ENCODE peak calls at places on chromosomes 2 and 18, in nine cellular contexts. L is RKO; F is HT1080; S is stimulated activated CD4-positive, alpha-beta T cell treated with anti-CD3 and anti-CD28 coated beads, TNF-alpha, amount 100 ng/mL, for 4 hours; T is GM19239; G is activated T-cell treated with anti-CD3 and anti-CD28 coated beads for 1 hour; Z is posterior cingulate gyrus; J is right lobe of liver; X is T-cell. V is an unnamed sample.

GRCh38 chr18:49565656-49566055 is 3.8 kb downstream of the LIPG start:
- DNase-seq in L (no peak), F (no peak), S (no peak), T (no peak), G (no peak), Z (peak; percentile 37), J (peak; percentile 65), X (no peak), V (no peak)

GRCh38 chr18:62523631-62524442 is 1.0 kb downstream of the ZCCHC2 start:
- DNase-seq in L (peak; percentile 56), F (peak; percentile 38), S (peak; percentile 18), T (no peak), G (peak; percentile 35), Z (peak; percentile 16), J (peak; percentile 56), X (peak; percentile 14), V (peak; percentile 60)

GRCh38 chr2:109125595-109126500 is 3.2 kb upstream of the SH3RF3 start:
- DNase-seq in L (peak; percentile 72), F (peak; percentile 89), S (no peak), T (no peak), G (no peak), Z (no peak), J (no peak), X (no peak), V (no peak)

GRCh38 chr2:86368181-86368824 is 30.9 kb upstream of the REEP1 start:
- DNase-seq in L (peak; percentile 22), F (peak; percentile 61), S (peak; percentile 14), T (peak; percentile 40), G (peak; percentile 22), Z (peak; percentile 17), J (peak; percentile 40), X (no peak), V (no peak)

GRCh38 chr2:209977386-209978239 is 24.8 kb upstream of the RPE start:
- DNase-seq in L (peak; percentile 58), F (peak; percentile 27), S (no peak), T (no peak), G (no peak), Z (no peak), J (no peak), X (no peak), V (no peak)

GRCh38 chr2:24122-24521 is 22.2 kb downstream of the FAM110C start:
- DNase-seq in L (no peak), F (no peak), S (no peak), T (no peak), G (no peak), Z (no peak), J (no peak), X (no peak), V (no peak)

GRCh38 chr2:179243046-179243445 is 21.6 kb downstream of the SESTD1 start:
- DNase-seq in L (no peak), F (no peak), S (no peak), T (no peak), G (no peak), Z (no peak), J (no peak), X (no peak), V (no peak)

GRCh38 chr18:56702946-56703345 is 51.8 kb downstream of the WDR7 start:
- DNase-seq in L (peak; percentile 59), F (peak; percentile 15), S (peak; percentile 5), T (peak; percentile 9), G (no peak), Z (no peak), J (no peak), X (no peak), V (no peak)

GRCh38 chr2:231015462-231015861 is 19.5 kb downstream of the SPATA3 start:
- DNase-seq in L (no peak), F (no peak), S (no peak), T (no peak), G (no peak), Z (peak; percentile 40), J (no peak), X (no peak), V (no peak)

GRCh38 chr2:149488719-149489440 is 98.7 kb downstream of the MMADHC start:
- DNase-seq in L (no peak), F (no peak), S (no peak), T (no peak), G (no peak), Z (no peak), J (no peak), X (no peak), V (no peak)

GRCh38 chr2:188322569-188323531 is 31.2 kb downstream of the GULP1 start:
- DNase-seq in L (no peak), F (no peak), S (no peak), T (no peak), G (no peak), Z (no peak), J (no peak), X (no peak), V (no peak)

GRCh38 chr2:230930928-230931555 is 6.0 kb upstream of the GPR55 start:
- DNase-seq in L (no peak), F (no peak), S (no peak), T (no peak), G (no peak), Z (no peak), J (no peak), X (no peak), V (no peak)

GRCh38 chr2:64846175-64846574 is 143.0 kb upstream of the SLC1A4 start:
- DNase-seq in L (no peak), F (no peak), S (no peak), T (no peak), G (no peak), Z (no peak), J (no peak), X (no peak), V (no peak)

GRCh38 chr2:23617167-23617787 is 232.3 kb downstream of the KLHL29 start:
- DNase-seq in L (no peak), F (no peak), S (no peak), T (no peak), G (no peak), Z (peak; percentile 56), J (no peak), X (no peak), V (no peak)

GRCh38 chr2:52918551-52918950 is 849.1 kb upstream of the CHAC2 start:
- DNase-seq in L (no peak), F (peak; percentile 65), S (no peak), T (no peak), G (no peak), Z (no peak), J (no peak), X (no peak), V (no peak)

GRCh38 chr2:47727956-47728355 is 55.0 kb upstream of the MSH6 start:
- DNase-seq in L (no peak), F (no peak), S (no peak), T (no peak), G (no peak), Z (no peak), J (no peak), X (no peak), V (no peak)

GRCh38 chr2:109238580-109238979 is 109.6 kb downstream of the SH3RF3 start:
- DNase-seq in L (no peak), F (peak; percentile 85), S (no peak), T (peak; percentile 49), G (peak; percentile 14), Z (no peak), J (peak; percentile 66), X (peak; percentile 15), V (peak; percentile 84)

GRCh38 chr2:239825705-239825979 is 199.5 kb downstream of the NDUFA10 start:
- DNase-seq in L (no peak), F (no peak), S (no peak), T (no peak), G (no peak), Z (no peak), J (no peak), X (no peak), V (no peak)

GRCh38 chr18:50286391-50287027 is 983 bp downstream of the CXXC1 start:
- DNase-seq in L (peak; percentile 72), F (peak; percentile 75), S (no peak), T (no peak), G (no peak), Z (no peak), J (peak; percentile 37), X (no peak), V (peak; percentile 74)

GRCh38 chr2:71157124-71157802 is 26.8 kb downstream of the MPHOSPH10 start:
- DNase-seq in L (no peak), F (peak; percentile 26), S (peak; percentile 37), T (peak; percentile 31), G (peak; percentile 50), Z (peak; percentile 72), J (peak; percentile 44), X (no peak), V (no peak)

GRCh38 chr2:177127821-177128220 is 84.8 kb upstream of the HNRNPA3 start:
- DNase-seq in L (no peak), F (no peak), S (no peak), T (no peak), G (no peak), Z (no peak), J (no peak), X (no peak), V (no peak)

GRCh38 chr2:95314598-95314963 is 17.4 kb downstream of the KCNIP3 start:
- DNase-seq in L (no peak), F (no peak), S (no peak), T (no peak), G (no peak), Z (no peak), J (no peak), X (no peak), V (no peak)

GRCh38 chr2:214995926-214996670 is 142.3 kb downstream of the ABCA12 start:
- DNase-seq in L (no peak), F (no peak), S (no peak), T (peak; percentile 10), G (no peak), Z (no peak), J (no peak), X (no peak), V (no peak)

GRCh38 chr18:58979615-58980014 is 114.9 kb downstream of the ZNF532 start:
- DNase-seq in L (no peak), F (no peak), S (no peak), T (no peak), G (no peak), Z (no peak), J (peak; percentile 31), X (no peak), V (no peak)

GRCh38 chr18:56509656-56510055 is 128.7 kb downstream of the TXNL1 start:
- DNase-seq in L (no peak), F (no peak), S (no peak), T (no peak), G (no peak), Z (no peak), J (no peak), X (no peak), V (no peak)

GRCh38 chr2:181157326-181157725 is 176.9 kb downstream of the UBE2E3 start:
- DNase-seq in L (no peak), F (no peak), S (no peak), T (no peak), G (no peak), Z (no peak), J (no peak), X (no peak), V (no peak)

GRCh38 chr2:854460-854859 is 96.2 kb upstream of the SNTG2 start:
- DNase-seq in L (no peak), F (no peak), S (no peak), T (peak; percentile 36), G (no peak), Z (no peak), J (peak; percentile 56), X (no peak), V (no peak)

GRCh38 chr2:219733106-219733505 is 105.7 kb downstream of the SLC4A3 start:
- DNase-seq in L (no peak), F (no peak), S (no peak), T (no peak), G (no peak), Z (no peak), J (no peak), X (no peak), V (no peak)

GRCh38 chr18:24014986-24015896 is 687 bp downstream of the TTC39C start:
- DNase-seq in L (peak; percentile 54), F (peak; percentile 27), S (no peak), T (no peak), G (peak; percentile 40), Z (peak; percentile 24), J (peak; percentile 64), X (no peak), V (no peak)

GRCh38 chr2:210671065-210671464 is 114.7 kb downstream of the CPS1 start:
- DNase-seq in L (no peak), F (no peak), S (no peak), T (no peak), G (no peak), Z (no peak), J (no peak), X (no peak), V (no peak)

GRCh38 chr2:104434363-104434792 is 419.5 kb upstream of the POU3F3 start:
- DNase-seq in L (no peak), F (peak; percentile 5), S (no peak), T (no peak), G (no peak), Z (no peak), J (peak; percentile 63), X (no peak), V (no peak)